ENCODE peak calls at places on chromosomes 7 and 10, in six cellular contexts. One of them, this sample, is unnamed.
A peak's percentile ranks its signal among the peaks of the same experiment; 100 is the strongest.

GRCh38 chr10:26479766-26480492 is 41.8 kb downstream of the APBB1IP start:
- DNase-seq in WERI-Rb-1: no peak
- DNase-seq in GM10248: peak; percentile 32
- DNase-seq in astrocyte: no peak
- DNase-seq in heart left ventricle: no peak
- DNase-seq in transverse colon: no peak
- DNase-seq in this sample: no peak

GRCh38 chr7:16813232-16813616 is 8.4 kb upstream of the AGR2 start:
- DNase-seq in WERI-Rb-1: no peak
- DNase-seq in GM10248: no peak
- DNase-seq in astrocyte: no peak
- DNase-seq in heart left ventricle: no peak
- DNase-seq in transverse colon: no peak
- DNase-seq in this sample: no peak

GRCh38 chr10:110840923-110841428 is 30.8 kb upstream of the PDCD4 start:
- DNase-seq in WERI-Rb-1: no peak
- DNase-seq in GM10248: no peak
- DNase-seq in astrocyte: no peak
- DNase-seq in heart left ventricle: no peak
- DNase-seq in transverse colon: peak; percentile 33
- DNase-seq in this sample: no peak

GRCh38 chr10:44807451-44807850 is 103.7 kb upstream of the TMEM72 start:
- DNase-seq in WERI-Rb-1: no peak
- DNase-seq in GM10248: no peak
- DNase-seq in astrocyte: no peak
- DNase-seq in heart left ventricle: no peak
- DNase-seq in transverse colon: no peak
- DNase-seq in this sample: no peak

GRCh38 chr10:6920072-6921019 is 340.3 kb upstream of the PRKCQ start:
- DNase-seq in WERI-Rb-1: peak; percentile 9
- DNase-seq in GM10248: peak; percentile 82
- DNase-seq in astrocyte: peak; percentile 42
- DNase-seq in heart left ventricle: peak; percentile 53
- DNase-seq in transverse colon: peak; percentile 77
- DNase-seq in this sample: peak; percentile 71

GRCh38 chr7:100914208-100914878 is 18.7 kb upstream of the ACHE start:
- DNase-seq in WERI-Rb-1: no peak
- DNase-seq in GM10248: no peak
- DNase-seq in astrocyte: no peak
- DNase-seq in heart left ventricle: no peak
- DNase-seq in transverse colon: peak; percentile 14
- DNase-seq in this sample: no peak

GRCh38 chr7:781228-781864 is 50.9 kb upstream of the SUN1 start:
- DNase-seq in WERI-Rb-1: no peak
- DNase-seq in GM10248: no peak
- DNase-seq in astrocyte: no peak
- DNase-seq in heart left ventricle: no peak
- DNase-seq in transverse colon: no peak
- DNase-seq in this sample: no peak

GRCh38 chr7:2701406-2701805 is 13.4 kb downstream of the AMZ1 start:
- DNase-seq in WERI-Rb-1: no peak
- DNase-seq in GM10248: no peak
- DNase-seq in astrocyte: no peak
- DNase-seq in heart left ventricle: no peak
- DNase-seq in transverse colon: no peak
- DNase-seq in this sample: no peak

GRCh38 chr7:139532636-139533035 is 9.2 kb downstream of the CLEC2L start:
- DNase-seq in WERI-Rb-1: no peak
- DNase-seq in GM10248: no peak
- DNase-seq in astrocyte: no peak
- DNase-seq in heart left ventricle: no peak
- DNase-seq in transverse colon: no peak
- DNase-seq in this sample: no peak

GRCh38 chr7:1768835-1769234 is 98.8 kb downstream of the ELFN1 start:
- DNase-seq in WERI-Rb-1: no peak
- DNase-seq in GM10248: no peak
- DNase-seq in astrocyte: no peak
- DNase-seq in heart left ventricle: no peak
- DNase-seq in transverse colon: no peak
- DNase-seq in this sample: no peak

GRCh38 chr10:98411768-98412167 is 3.2 kb downstream of the PYROXD2 start:
- DNase-seq in WERI-Rb-1: no peak
- DNase-seq in GM10248: no peak
- DNase-seq in astrocyte: no peak
- DNase-seq in heart left ventricle: no peak
- DNase-seq in transverse colon: no peak
- DNase-seq in this sample: no peak

GRCh38 chr7:91976743-91977142 is 36.1 kb downstream of the AKAP9 start:
- DNase-seq in WERI-Rb-1: no peak
- DNase-seq in GM10248: no peak
- DNase-seq in astrocyte: no peak
- DNase-seq in heart left ventricle: no peak
- DNase-seq in transverse colon: no peak
- DNase-seq in this sample: no peak

GRCh38 chr7:100167912-100168323 is 499 bp downstream of the GAL3ST4 start:
- DNase-seq in WERI-Rb-1: no peak
- DNase-seq in GM10248: no peak
- DNase-seq in astrocyte: no peak
- DNase-seq in heart left ventricle: no peak
- DNase-seq in transverse colon: peak; percentile 40
- DNase-seq in this sample: peak; percentile 37

GRCh38 chr7:3214090-3214413 is 87.0 kb upstream of the SDK1 start:
- DNase-seq in WERI-Rb-1: no peak
- DNase-seq in GM10248: no peak
- DNase-seq in astrocyte: no peak
- DNase-seq in heart left ventricle: no peak
- DNase-seq in transverse colon: no peak
- DNase-seq in this sample: no peak

GRCh38 chr7:19957664-19958063 is 184.2 kb upstream of the TMEM196 start:
- DNase-seq in WERI-Rb-1: no peak
- DNase-seq in GM10248: no peak
- DNase-seq in astrocyte: peak; percentile 45
- DNase-seq in heart left ventricle: no peak
- DNase-seq in transverse colon: no peak
- DNase-seq in this sample: no peak

GRCh38 chr7:100785878-100786277 is 41.4 kb downstream of the EPHB4 start:
- DNase-seq in WERI-Rb-1: no peak
- DNase-seq in GM10248: no peak
- DNase-seq in astrocyte: no peak
- DNase-seq in heart left ventricle: no peak
- DNase-seq in transverse colon: no peak
- DNase-seq in this sample: no peak

GRCh38 chr10:51198170-51198569 is 123.9 kb downstream of the PRKG1 start:
- DNase-seq in WERI-Rb-1: no peak
- DNase-seq in GM10248: no peak
- DNase-seq in astrocyte: no peak
- DNase-seq in heart left ventricle: no peak
- DNase-seq in transverse colon: no peak
- DNase-seq in this sample: no peak

GRCh38 chr10:15220426-15220825 is 51.9 kb upstream of the NMT2 start:
- DNase-seq in WERI-Rb-1: no peak
- DNase-seq in GM10248: no peak
- DNase-seq in astrocyte: no peak
- DNase-seq in heart left ventricle: no peak
- DNase-seq in transverse colon: no peak
- DNase-seq in this sample: no peak

DNA sequence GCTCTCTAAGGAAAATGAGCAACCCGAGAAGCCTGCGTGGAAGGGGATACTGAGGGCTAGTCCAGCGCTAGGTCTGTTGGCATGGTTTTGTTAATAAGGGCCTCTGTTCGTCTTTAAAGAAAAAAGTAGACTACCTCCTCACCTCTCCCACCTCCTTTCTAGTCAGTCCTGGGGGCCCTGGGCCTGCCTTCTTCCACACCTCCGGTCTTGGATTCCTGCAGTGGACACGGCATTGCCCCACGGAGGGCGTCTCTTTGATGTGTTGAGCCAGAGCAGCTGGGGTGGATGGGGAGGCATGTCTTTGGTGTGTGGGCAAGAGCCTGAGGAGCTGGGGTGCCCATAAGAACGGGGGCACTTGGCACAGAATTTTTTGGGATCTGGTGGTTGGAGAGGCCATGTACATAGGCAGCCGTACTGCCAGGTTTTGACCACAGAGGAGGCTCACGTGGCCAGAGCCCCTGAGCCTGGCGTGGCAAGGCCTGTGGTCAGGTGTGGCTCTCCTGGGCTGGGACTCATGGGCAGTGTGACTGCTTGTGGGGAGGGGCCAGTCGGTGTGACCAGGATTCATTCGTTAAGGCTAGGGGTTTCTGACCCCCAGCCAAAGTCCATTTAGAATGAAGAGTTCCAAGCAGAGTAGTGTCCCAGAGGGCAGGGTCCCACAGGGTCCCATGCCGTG is 38.1 kb downstream of the AGAP3 start:
- DNase-seq in WERI-Rb-1: no peak
- DNase-seq in GM10248: no peak
- DNase-seq in astrocyte: no peak
- DNase-seq in heart left ventricle: no peak
- DNase-seq in transverse colon: no peak
- DNase-seq in this sample: no peak
- TF ChIP-seq CTCF in WERI-Rb-1: no peak
- TF ChIP-seq CTCF in GM10248: no peak
- TF ChIP-seq CTCF in astrocyte: no peak
- TF ChIP-seq CTCF in heart left ventricle: no peak
- TF ChIP-seq CTCF in transverse colon: no peak
- TF ChIP-seq CTCF in this sample: no peak

DNA sequence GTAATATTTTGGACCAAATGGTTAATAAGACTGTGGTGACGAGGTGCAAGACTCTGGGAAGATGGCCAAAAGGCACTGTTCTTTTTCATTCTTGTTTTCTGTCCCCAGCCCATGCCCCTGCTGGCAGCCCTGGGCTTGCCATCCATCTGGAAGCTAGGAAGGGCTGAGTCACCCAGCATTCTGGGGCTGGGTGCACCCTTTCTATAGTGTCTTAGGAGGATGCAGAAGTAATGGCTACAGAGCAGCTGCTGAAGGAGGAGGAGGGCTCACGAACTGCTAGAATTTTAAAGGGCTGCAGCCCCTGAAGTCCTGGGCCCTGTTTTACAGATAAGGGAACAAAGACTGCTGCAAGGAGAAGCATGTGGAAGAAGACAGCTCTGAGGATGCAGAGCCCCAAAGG is 42.8 kb upstream of the ZNF32 start:
- DNase-seq in WERI-Rb-1: no peak
- DNase-seq in GM10248: no peak
- DNase-seq in astrocyte: no peak
- DNase-seq in heart left ventricle: no peak
- DNase-seq in transverse colon: no peak
- DNase-seq in this sample: no peak
- TF ChIP-seq CTCF in WERI-Rb-1: no peak
- TF ChIP-seq CTCF in GM10248: no peak
- TF ChIP-seq CTCF in astrocyte: no peak
- TF ChIP-seq CTCF in heart left ventricle: no peak
- TF ChIP-seq CTCF in transverse colon: no peak
- TF ChIP-seq CTCF in this sample: no peak

DNA sequence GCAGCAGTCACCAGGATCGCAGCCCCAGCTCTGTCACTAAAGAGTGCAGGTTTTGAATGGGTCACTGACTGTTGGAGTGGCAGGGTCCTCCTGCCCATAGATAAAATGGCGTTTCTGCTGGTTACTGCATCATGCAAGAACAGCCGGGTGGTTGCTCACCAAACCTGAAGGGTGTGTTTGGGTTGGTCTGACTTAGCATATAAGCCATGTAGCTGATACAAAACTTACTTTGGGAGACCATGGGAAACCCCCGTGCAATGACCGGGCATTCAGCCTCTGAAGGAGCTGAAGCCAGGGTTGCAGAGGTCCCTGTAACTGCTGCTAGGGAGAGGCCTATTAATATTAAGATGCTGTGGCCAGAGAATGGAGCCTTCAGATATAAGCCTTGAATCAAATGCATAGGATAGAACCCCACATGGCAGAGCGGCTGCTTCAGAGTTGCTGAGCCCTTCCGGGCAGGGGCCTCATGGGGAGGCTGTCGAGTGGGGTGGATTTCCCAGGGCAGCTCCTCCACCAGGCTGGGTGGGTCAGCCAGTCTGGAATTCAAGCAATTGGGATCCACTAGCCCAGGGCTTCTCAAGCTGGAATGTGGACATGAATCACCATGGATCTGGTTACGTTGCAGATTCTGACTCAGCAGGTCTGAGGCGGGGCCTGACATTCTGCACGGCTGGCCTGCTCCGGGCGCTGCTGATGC is 70.9 kb upstream of the CTBP2 start:
- DNase-seq in WERI-Rb-1: no peak
- DNase-seq in GM10248: no peak
- DNase-seq in astrocyte: peak; percentile 96
- DNase-seq in heart left ventricle: no peak
- DNase-seq in transverse colon: no peak
- DNase-seq in this sample: peak; percentile 39
- TF ChIP-seq CTCF in WERI-Rb-1: no peak
- TF ChIP-seq CTCF in GM10248: no peak
- TF ChIP-seq CTCF in astrocyte: no peak
- TF ChIP-seq CTCF in heart left ventricle: no peak
- TF ChIP-seq CTCF in transverse colon: no peak
- TF ChIP-seq CTCF in this sample: no peak

GRCh38 chr10:22436526-22436892 is 91.2 kb downstream of the SPAG6 start:
- DNase-seq in WERI-Rb-1: no peak
- DNase-seq in GM10248: no peak
- DNase-seq in astrocyte: no peak
- DNase-seq in heart left ventricle: no peak
- DNase-seq in transverse colon: peak; percentile 51
- DNase-seq in this sample: no peak
- TF ChIP-seq CTCF in WERI-Rb-1: no peak
- TF ChIP-seq CTCF in GM10248: no peak
- TF ChIP-seq CTCF in astrocyte: no peak
- TF ChIP-seq CTCF in heart left ventricle: no peak
- TF ChIP-seq CTCF in transverse colon: no peak
- TF ChIP-seq CTCF in this sample: no peak

GRCh38 chr10:13612654-13613373 is 26.0 kb downstream of the PRPF18 start:
- DNase-seq in WERI-Rb-1: no peak
- DNase-seq in GM10248: no peak
- DNase-seq in astrocyte: no peak
- DNase-seq in heart left ventricle: no peak
- DNase-seq in transverse colon: no peak
- DNase-seq in this sample: no peak
- TF ChIP-seq CTCF in WERI-Rb-1: no peak
- TF ChIP-seq CTCF in GM10248: no peak
- TF ChIP-seq CTCF in astrocyte: no peak
- TF ChIP-seq CTCF in heart left ventricle: no peak
- TF ChIP-seq CTCF in transverse colon: no peak
- TF ChIP-seq CTCF in this sample: no peak

GRCh38 chr7:155398944-155399343 is 59.0 kb upstream of the EN2 start:
- DNase-seq in WERI-Rb-1: peak; percentile 51
- DNase-seq in GM10248: no peak
- DNase-seq in astrocyte: no peak
- DNase-seq in heart left ventricle: no peak
- DNase-seq in transverse colon: no peak
- DNase-seq in this sample: no peak
- TF ChIP-seq CTCF in WERI-Rb-1: peak; percentile 85
- TF ChIP-seq CTCF in GM10248: peak; percentile 16
- TF ChIP-seq CTCF in astrocyte: no peak
- TF ChIP-seq CTCF in heart left ventricle: no peak
- TF ChIP-seq CTCF in transverse colon: no peak
- TF ChIP-seq CTCF in this sample: no peak